ENCODE peak calls at places on chromosomes 2 and 18, in five cellular contexts. T is PC-9; V is stimulated activated CD4-positive, alpha-beta T cell treated with anti-CD3 and anti-CD28 coated beads, Interleukin-15, amount 100 ng/mL, for 24 hours; J is globus pallidus; O is hypothalamus. H is an unnamed sample.

GRCh38 chr2:161981016-161981415 is 93.0 kb downstream of the DPP4 start:
- DNase-seq in V (no peak), J (no peak), T (no peak), O (no peak), H (no peak)

GRCh38 chr2:56749152-56749752 is 565.5 kb downstream of the CCDC85A start:
- DNase-seq in O (no peak), V (no peak), T (no peak), J (peak), H (no peak)

GRCh38 chr18:50181590-50181989 is 13.4 kb downstream of the MYO5B start:
- DNase-seq in J (no peak), O (no peak), V (no peak), T (no peak), H (no peak)

GRCh38 chr18:49013961-49014604 is 63.3 kb upstream of the SMAD7 start:
- DNase-seq in V (no peak), J (no peak), O (no peak), T (peak), H (no peak)

GRCh38 chr2:128303095-128303791 is 15.4 kb downstream of the HS6ST1 start:
- DNase-seq in T (no peak), J (no peak), V (no peak), O (no peak), H (no peak)

GRCh38 chr2:11647834-11648600 is 22.0 kb downstream of the NTSR2 start:
- DNase-seq in T (no peak), O (no peak), J (peak), V (no peak), H (no peak)

GRCh38 chr2:12493031-12493513 is 223.7 kb upstream of the TRIB2 start:
- DNase-seq in V (peak), J (peak), O (no peak), T (peak), H (no peak)

GRCh38 chr2:230814616-230815015 is 50.1 kb upstream of the ITM2C start:
- DNase-seq in V (no peak), O (no peak), T (no peak), J (no peak), H (no peak)

GRCh38 chr18:34707670-34708069 is 2.4 kb upstream of the DTNA start:
- DNase-seq in T (peak), J (peak), O (peak), V (no peak), H (no peak)

GRCh38 chr2:69767034-69767433 is 25.1 kb downstream of the ANXA4 start:
- DNase-seq in T (no peak), J (peak), V (no peak), O (no peak), H (no peak)

GRCh38 chr2:187102381-187102780 is 253.4 kb upstream of the ZSWIM2 start:
- DNase-seq in J (no peak), T (no peak), O (no peak), V (no peak), H (no peak)

GRCh38 chr2:144328933-144329332 is 191.0 kb downstream of the ZEB2 start:
- DNase-seq in T (no peak), V (no peak), J (no peak), O (no peak), H (no peak)

GRCh38 chr18:79413025-79413424 is 17.3 kb downstream of the NFATC1 start:
- DNase-seq in J (no peak), V (no peak), T (no peak), O (no peak), H (no peak)

GRCh38 chr2:33784488-33784887 is 185.4 kb upstream of the FAM98A start:
- DNase-seq in O (no peak), V (no peak), J (no peak), T (no peak), H (no peak)

GRCh38 chr2:232142049-232142448 is 180.5 kb downstream of the DIS3L2 start:
- DNase-seq in O (peak), T (no peak), J (peak), V (peak), H (peak)

GRCh38 chr2:70113396-70114100 is 26.3 kb downstream of the PCBP1 start:
- DNase-seq in J (no peak), V (no peak), T (no peak), O (no peak), H (no peak)

GRCh38 chr18:75588412-75588811 is 160.9 kb upstream of the SMIM21 start:
- DNase-seq in J (no peak), O (no peak), T (no peak), V (no peak), H (no peak)

GRCh38 chr18:6874316-6874715 is 144.8 kb downstream of the ARHGAP28 start:
- DNase-seq in T (no peak), V (no peak), O (no peak), J (no peak), H (no peak)

GRCh38 chr18:26706796-26707406 is 158.5 kb upstream of the KCTD1 start:
- DNase-seq in J (peak), T (no peak), V (no peak), O (no peak), H (no peak)

GRCh38 chr18:13139885-13140450 is 78.6 kb upstream of the LDLRAD4 start:
- DNase-seq in V (no peak), J (no peak), O (no peak), T (no peak), H (no peak)

GRCh38 chr2:175205523-175205922 is 24.0 kb upstream of the ATP5MC3 start:
- DNase-seq in V (no peak), T (no peak), J (no peak), O (no peak), H (no peak)

GRCh38 chr2:209864716-209865295 is 93.2 kb downstream of the UNC80 start:
- DNase-seq in T (no peak), J (no peak), V (no peak), O (no peak), H (peak)

GRCh38 chr18:9642799-9643445 is 28.6 kb upstream of the PPP4R1 start:
- DNase-seq in J (no peak), V (no peak), T (peak), O (no peak), H (no peak)

GRCh38 chr18:31171159-31171839 is 8.6 kb upstream of the DSC1 start:
- DNase-seq in T (no peak), J (no peak), O (no peak), V (no peak), H (no peak)

GRCh38 chr18:77170850-77171410 is 38.3 kb upstream of the MBP start:
- DNase-seq in V (no peak), J (no peak), O (no peak), T (no peak), H (no peak)

GRCh38 chr2:52312488-52312887 is 1280.6 kb upstream of the NRXN1 start:
- DNase-seq in J (no peak), O (no peak), T (no peak), V (no peak), H (no peak)

H was measured in WTC11.